ENCODE peak calls at places on chromosomes 6 and 20, in five cellular contexts. One of them, this sample, is unnamed.
A peak's percentile ranks its signal among the peaks of the same experiment; 100 is the strongest.

GRCh38 chr6:35105078-35105477 is 36.1 kb downstream of the TCP11 start:
- DNase-seq in heart left ventricle: no peak
- DNase-seq in effector CD4-positive, alpha-beta T cell: no peak
- DNase-seq in stimulated activated CD4-positive, alpha-beta T cell treated with anti-CD3 and anti-CD28 coated beads, TNF-alpha, amount 100 ng/mL, for 1 hour: no peak
- DNase-seq in NCI-H748 treated with DMSO at 0.1 percent for 48 hours: no peak
- DNase-seq in this sample: no peak

GRCh38 chr20:50689864-50690263 is 1.5 kb downstream of the RIPOR3 start:
- DNase-seq in heart left ventricle: no peak
- DNase-seq in effector CD4-positive, alpha-beta T cell: no peak
- DNase-seq in stimulated activated CD4-positive, alpha-beta T cell treated with anti-CD3 and anti-CD28 coated beads, TNF-alpha, amount 100 ng/mL, for 1 hour: no peak
- DNase-seq in NCI-H748 treated with DMSO at 0.1 percent for 48 hours: no peak
- DNase-seq in this sample: no peak

GRCh38 chr6:31575335-31575901 is at the start of gene TNF:
- DNase-seq in heart left ventricle: peak; percentile 68
- DNase-seq in effector CD4-positive, alpha-beta T cell: peak; percentile 69
- DNase-seq in stimulated activated CD4-positive, alpha-beta T cell treated with anti-CD3 and anti-CD28 coated beads, TNF-alpha, amount 100 ng/mL, for 1 hour: peak; percentile 84
- DNase-seq in NCI-H748 treated with DMSO at 0.1 percent for 48 hours: no peak
- DNase-seq in this sample: peak; percentile 51

GRCh38 chr20:60749804-60750602 is 502.1 kb upstream of the CDH4 start:
- DNase-seq in heart left ventricle: no peak
- DNase-seq in effector CD4-positive, alpha-beta T cell: no peak
- DNase-seq in stimulated activated CD4-positive, alpha-beta T cell treated with anti-CD3 and anti-CD28 coated beads, TNF-alpha, amount 100 ng/mL, for 1 hour: no peak
- DNase-seq in NCI-H748 treated with DMSO at 0.1 percent for 48 hours: no peak
- DNase-seq in this sample: no peak

GRCh38 chr6:148273962-148274752 is 68.5 kb upstream of the SASH1 start:
- DNase-seq in heart left ventricle: no peak
- DNase-seq in effector CD4-positive, alpha-beta T cell: no peak
- DNase-seq in stimulated activated CD4-positive, alpha-beta T cell treated with anti-CD3 and anti-CD28 coated beads, TNF-alpha, amount 100 ng/mL, for 1 hour: no peak
- DNase-seq in NCI-H748 treated with DMSO at 0.1 percent for 48 hours: no peak
- DNase-seq in this sample: no peak

GRCh38 chr20:46139908-46140482 is 21.9 kb downstream of the CD40 start:
- DNase-seq in heart left ventricle: no peak
- DNase-seq in effector CD4-positive, alpha-beta T cell: no peak
- DNase-seq in stimulated activated CD4-positive, alpha-beta T cell treated with anti-CD3 and anti-CD28 coated beads, TNF-alpha, amount 100 ng/mL, for 1 hour: no peak
- DNase-seq in NCI-H748 treated with DMSO at 0.1 percent for 48 hours: peak; percentile 63
- DNase-seq in this sample: no peak

GRCh38 chr6:163813979-163814493 is 399.5 kb downstream of the QKI start:
- DNase-seq in heart left ventricle: no peak
- DNase-seq in effector CD4-positive, alpha-beta T cell: no peak
- DNase-seq in stimulated activated CD4-positive, alpha-beta T cell treated with anti-CD3 and anti-CD28 coated beads, TNF-alpha, amount 100 ng/mL, for 1 hour: no peak
- DNase-seq in NCI-H748 treated with DMSO at 0.1 percent for 48 hours: no peak
- DNase-seq in this sample: no peak

GRCh38 chr6:34235605-34236422 is 859 bp upstream of the HMGA1 start:
- DNase-seq in heart left ventricle: peak; percentile 61
- DNase-seq in effector CD4-positive, alpha-beta T cell: peak; percentile 63
- DNase-seq in stimulated activated CD4-positive, alpha-beta T cell treated with anti-CD3 and anti-CD28 coated beads, TNF-alpha, amount 100 ng/mL, for 1 hour: no peak
- DNase-seq in NCI-H748 treated with DMSO at 0.1 percent for 48 hours: no peak
- DNase-seq in this sample: peak; percentile 57

GRCh38 chr20:18537651-18538050 is 29.6 kb upstream of the SMIM26 start:
- DNase-seq in heart left ventricle: no peak
- DNase-seq in effector CD4-positive, alpha-beta T cell: no peak
- DNase-seq in stimulated activated CD4-positive, alpha-beta T cell treated with anti-CD3 and anti-CD28 coated beads, TNF-alpha, amount 100 ng/mL, for 1 hour: no peak
- DNase-seq in NCI-H748 treated with DMSO at 0.1 percent for 48 hours: no peak
- DNase-seq in this sample: no peak

GRCh38 chr20:8855315-8855714 is 213.6 kb upstream of the PLCB4 start:
- DNase-seq in heart left ventricle: peak; percentile 43
- DNase-seq in effector CD4-positive, alpha-beta T cell: no peak
- DNase-seq in stimulated activated CD4-positive, alpha-beta T cell treated with anti-CD3 and anti-CD28 coated beads, TNF-alpha, amount 100 ng/mL, for 1 hour: no peak
- DNase-seq in NCI-H748 treated with DMSO at 0.1 percent for 48 hours: no peak
- DNase-seq in this sample: no peak

This sample was measured in T-helper 17 cell.